ENCODE peak calls at places on chromosomes 2 and 18, in nine cellular contexts. Q, H, M, B, G, D, X, O and K are unnamed samples.

GRCh38 chr2:119175517-119175916 is 17.0 kb upstream of the C1QL2 start:
- DNase-seq in H (no peak), D (no peak), X (no peak), Q (no peak), M (no peak), O (no peak), B (no peak), G (no peak), K (no peak)

GRCh38 chr2:232042911-232043564 is 81.5 kb downstream of the DIS3L2 start:
- DNase-seq in D (no peak), X (no peak), Q (no peak), M (peak; percentile 53), H (no peak), O (no peak), G (no peak), B (no peak), K (no peak)

GRCh38 chr18:27967938-27968803 is 208.8 kb downstream of the CDH2 start:
- DNase-seq in B (no peak), O (no peak), H (no peak), D (no peak), G (no peak), Q (no peak), M (peak; percentile 25), X (no peak), K (no peak)

GRCh38 chr2:239047861-239048260 is 200.0 kb downstream of the TWIST2 start:
- DNase-seq in D (peak; percentile 53), O (no peak), M (no peak), Q (no peak), H (peak; percentile 14), G (no peak), B (no peak), X (no peak), K (no peak)

GRCh38 chr2:127104881-127105655 is 1.9 kb downstream of the BIN1 start:
- DNase-seq in B (peak; percentile 49), X (no peak), M (no peak), D (peak; percentile 81), O (peak; percentile 9), H (peak; percentile 25), Q (no peak), G (no peak), K (no peak)

GRCh38 chr2:212777020-212777491 is 238.5 kb upstream of the ERBB4 start:
- DNase-seq in G (no peak), O (no peak), B (no peak), H (no peak), D (peak; percentile 7), Q (peak; percentile 36), X (no peak), M (peak; percentile 41), K (peak; percentile 85)

GRCh38 chr2:73920577-73921545 is 5.8 kb upstream of the DGUOK start:
- DNase-seq in H (no peak), D (peak; percentile 88), Q (peak; percentile 9), M (no peak), G (no peak), B (peak; percentile 55), O (peak; percentile 53), X (peak; percentile 14), K (no peak)

GRCh38 chr2:3041841-3042600 is 335.6 kb downstream of the EIPR1 start:
- DNase-seq in O (no peak), Q (no peak), G (peak; percentile 58), D (no peak), B (no peak), M (no peak), X (no peak), H (peak; percentile 86), K (no peak)

GRCh38 chr2:136375017-136375901 is 257.3 kb upstream of the CXCR4 start:
- DNase-seq in O (no peak), G (no peak), M (no peak), D (no peak), B (no peak), H (no peak), X (no peak), Q (no peak), K (no peak)

GRCh38 chr2:19719540-19719939 is 182.2 kb downstream of the TTC32 start:
- DNase-seq in G (no peak), Q (no peak), H (no peak), M (no peak), O (no peak), B (no peak), D (no peak), X (no peak), K (no peak)

GRCh38 chr2:27587025-27587424 is 4.2 kb downstream of the ZNF512 start:
- DNase-seq in M (no peak), Q (no peak), G (no peak), D (no peak), B (no peak), H (no peak), O (no peak), X (no peak), K (no peak)

GRCh38 chr2:17520761-17521160 is 2.5 kb upstream of the RAD51AP2 start:
- DNase-seq in G (no peak), M (no peak), O (no peak), Q (no peak), H (no peak), D (no peak), B (no peak), X (no peak), K (no peak)

GRCh38 chr18:43661570-43661969 is 384.3 kb upstream of the SYT4 start:
- DNase-seq in O (no peak), D (peak; percentile 1), B (no peak), M (peak; percentile 71), H (no peak), X (no peak), G (no peak), Q (no peak), K (peak; percentile 43)

GRCh38 chr2:239439383-239440315 is 38.8 kb upstream of the HDAC4 start:
- DNase-seq in H (no peak), D (no peak), M (no peak), B (no peak), X (no peak), O (no peak), G (peak; percentile 28), Q (no peak), K (no peak)

GRCh38 chr2:96887419-96888081 is 17.7 kb upstream of the SEMA4C start:
- DNase-seq in O (no peak), M (no peak), X (no peak), G (no peak), B (peak; percentile 51), H (no peak), Q (no peak), D (no peak), K (no peak)
- H3K4me3 ChIP-seq in O (no peak overlapping the region), M (no peak overlapping the region), X (no peak overlapping the region), G (no peak overlapping the region), B (no peak overlapping the region), H (no peak overlapping the region), Q (no peak overlapping the region), D (no peak overlapping the region), K (no peak overlapping the region)

GRCh38 chr2:121285077-121285449 is at the start of gene TFCP2L1:
- DNase-seq in M (peak; percentile 6), B (no peak), Q (no peak), O (peak; percentile 82), G (no peak), H (no peak), X (no peak), D (peak; percentile 94), K (no peak)
- H3K4me3 ChIP-seq in M (no peak within 1 kb of the TSS), B (no peak within 1 kb of the TSS), Q (no peak within 1 kb of the TSS), O (peak within 1 kb of the TSS; percentile 71), G (peak within 1 kb of the TSS; percentile 27), H (peak within 1 kb of the TSS; percentile 61), X (no peak within 1 kb of the TSS), D (peak within 1 kb of the TSS; percentile 53), K (no peak within 1 kb of the TSS)

DNA sequence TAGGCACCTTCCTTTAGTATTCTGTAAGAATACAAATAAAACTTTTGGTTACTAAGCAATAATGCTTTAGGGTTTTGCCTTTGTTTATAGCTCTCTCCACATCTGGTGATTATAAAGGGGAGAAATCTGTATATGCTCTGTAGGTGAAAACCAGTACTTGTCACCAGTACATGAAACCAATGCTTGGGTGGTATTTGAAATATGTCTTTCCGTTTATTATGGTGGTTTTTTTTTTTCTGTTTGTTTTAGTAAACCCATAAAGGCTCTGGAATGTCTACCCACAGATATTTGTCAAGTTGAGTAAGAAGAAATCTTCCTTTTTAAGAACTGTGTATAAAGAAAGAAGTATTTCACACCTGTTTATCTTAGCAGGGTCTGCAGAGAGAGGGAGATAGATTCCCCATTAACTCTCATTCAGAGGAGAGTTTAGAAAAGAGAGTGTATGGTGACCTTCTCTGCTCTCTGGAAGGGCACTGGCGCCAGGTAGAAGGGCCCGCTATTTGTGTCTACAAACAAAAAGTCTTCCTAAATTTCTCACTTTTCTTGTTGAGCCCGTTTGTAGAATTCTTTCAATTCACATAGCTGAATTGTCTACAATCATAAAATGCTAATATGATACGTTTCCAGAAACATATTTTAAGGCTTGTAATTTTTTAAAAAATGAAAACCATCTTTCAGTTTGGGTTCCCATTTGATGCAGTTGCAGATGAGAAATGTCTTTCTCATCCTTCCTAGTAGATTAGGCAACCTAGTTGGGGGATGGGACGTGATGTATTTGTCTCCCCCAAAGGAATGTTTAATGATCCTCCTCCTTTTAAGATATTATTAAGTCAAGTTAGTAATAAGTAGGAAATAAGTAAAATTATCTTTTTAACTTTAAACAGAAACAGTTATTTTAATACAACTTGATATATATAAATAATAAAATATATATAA is 33.9 kb downstream of the MAP3K20 start:
- DNase-seq in Q (no peak), O (no peak), X (no peak), M (peak; percentile 91), G (no peak), D (no peak), B (no peak), H (no peak), K (no peak)
- H3K4me3 ChIP-seq in Q (no peak overlapping the region), O (no peak overlapping the region), X (no peak overlapping the region), M (no peak overlapping the region), G (no peak overlapping the region), D (no peak overlapping the region), B (no peak overlapping the region), H (no peak overlapping the region), K (no peak overlapping the region)

GRCh38 chr2:207131634-207132418 is 33.9 kb downstream of the KLF7 start:
- DNase-seq in D (no peak), M (no peak), O (no peak), Q (no peak), X (no peak), B (no peak), G (no peak), H (no peak), K (no peak)

GRCh38 chr2:207130958-207131521 is 34.7 kb downstream of the KLF7 start:
- DNase-seq in Q (no peak), X (no peak), M (no peak), H (no peak), G (no peak), D (no peak), O (no peak), B (no peak), K (no peak)

GRCh38 chr2:207135340-207135739 is 30.4 kb downstream of the KLF7 start:
- DNase-seq in Q (peak; percentile 50), X (no peak), D (no peak), B (no peak), M (peak; percentile 47), G (no peak), H (no peak), O (no peak), K (no peak)

GRCh38 chr2:207133862-207134519 is 31.8 kb downstream of the KLF7 start:
- DNase-seq in B (peak; percentile 94), D (no peak), Q (no peak), O (peak; percentile 51), H (peak; percentile 91), X (no peak), M (peak; percentile 95), G (peak; percentile 92), K (no peak)

DNA sequence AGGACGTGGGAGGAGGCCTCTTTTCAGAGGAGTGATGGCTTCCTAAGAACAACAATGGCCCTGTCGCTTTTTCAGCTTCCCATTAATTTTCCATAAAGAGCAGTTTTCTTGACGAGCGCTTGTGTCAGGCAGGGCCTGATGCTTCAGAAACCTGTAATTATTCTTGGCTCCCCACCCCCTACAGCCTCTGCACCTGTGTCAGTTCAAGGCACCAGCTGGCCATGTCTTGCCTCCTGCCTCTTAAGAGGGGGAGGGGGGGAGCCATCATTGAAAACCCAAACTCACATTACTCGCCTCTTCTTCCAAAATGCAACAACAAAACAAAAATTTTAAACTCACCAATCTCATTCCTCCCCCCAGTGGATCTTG is 32.3 kb downstream of the KLF7 start:
- DNase-seq in X (no peak), O (no peak), B (peak; percentile 66), Q (no peak), M (no peak), D (no peak), H (peak; percentile 37), G (no peak), K (no peak)
- H3K4me3 ChIP-seq in X (no peak overlapping the region), O (no peak overlapping the region), B (no peak overlapping the region), Q (no peak overlapping the region), M (peak overlapping the region; percentile 22), D (no peak overlapping the region), H (no peak overlapping the region), G (no peak overlapping the region), K (no peak overlapping the region)